ENCODE peak calls at places on chromosomes 1 and 21, in seven cellular contexts. C is mammary epithelial cell, T is fibroblast of the aortic adventitia, I is neuronal stem cell, Q is astrocyte of the cerebellum, K is BJ, G is pancreas. Y is an unnamed sample.

GRCh38 chr1:112461200-112461871 is 47.4 kb upstream of the WNT2B start:
- DNase-seq in C (peak; percentile 26), T (no peak), I (no peak), Q (no peak), K (no peak), G (no peak), Y (peak; percentile 66)

GRCh38 chr21:40049031-40049958 is 182.1 kb downstream of the PCP4 start:
- DNase-seq in C (peak; percentile 70), T (no peak), I (no peak), Q (peak; percentile 46), K (no peak), G (no peak), Y (no peak)

GRCh38 chr1:150789396-150789795 is 18.7 kb downstream of the CTSK start:
- DNase-seq in C (peak; percentile 28), T (no peak), I (no peak), Q (no peak), K (no peak), G (no peak), Y (no peak)

GRCh38 chr1:26169201-26169600 is 438 bp upstream of the C1orf232 start:
- DNase-seq in C (no peak), T (no peak), I (no peak), Q (no peak), K (no peak), G (no peak), Y (no peak)

GRCh38 chr1:151399890-151400235 is 490 bp downstream of the PSMB4 start:
- DNase-seq in C (peak; percentile 20), T (peak; percentile 29), I (no peak), Q (peak; percentile 6), K (no peak), G (no peak), Y (no peak)

GRCh38 chr1:41367102-41367537 is 5.9 kb downstream of the FOXO6 start:
- DNase-seq in C (no peak), T (no peak), I (no peak), Q (no peak), K (no peak), G (no peak), Y (no peak)

GRCh38 chr1:91871994-91872393 is 14.0 kb downstream of the TGFBR3 start:
- DNase-seq in C (peak; percentile 26), T (peak; percentile 67), I (no peak), Q (no peak), K (no peak), G (no peak), Y (no peak)

GRCh38 chr1:194358208-194358581 is 1171.8 kb upstream of the B3GALT2 start:
- DNase-seq in C (no peak), T (no peak), I (no peak), Q (no peak), K (no peak), G (no peak), Y (no peak)

GRCh38 chr1:210252621-210253041 is 20.0 kb downstream of the SERTAD4 start:
- DNase-seq in C (no peak), T (no peak), I (peak; percentile 41), Q (no peak), K (no peak), G (peak; percentile 65), Y (no peak)
- H3K4me3 ChIP-seq in C (no peak overlapping the region), T (no peak overlapping the region), I (peak overlapping the region; percentile 0), Q (no peak overlapping the region), K (no peak overlapping the region), G (no peak overlapping the region), Y (no peak overlapping the region)

DNA sequence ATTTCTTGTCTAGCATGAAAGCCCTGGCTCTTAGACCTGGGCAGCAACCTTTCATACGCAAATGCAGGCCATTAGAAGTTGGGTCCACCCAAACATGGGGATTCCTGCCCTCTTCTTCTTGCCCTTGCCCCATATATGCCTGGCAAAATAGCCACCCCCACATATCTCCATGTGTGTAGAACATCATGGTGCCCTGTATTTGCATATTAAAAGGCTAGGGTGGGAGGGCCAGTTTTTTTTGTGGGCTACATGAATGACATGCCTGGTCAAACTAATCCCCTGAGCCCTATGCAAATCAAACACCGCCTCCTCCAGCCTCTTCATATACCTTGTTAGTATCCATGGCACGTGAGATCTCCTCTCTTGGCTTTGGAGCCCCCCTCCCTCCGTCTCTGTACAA is 24.7 kb downstream of the MFSD2A start:
- DNase-seq in C (no peak), T (no peak), I (no peak), Q (no peak), K (no peak), G (no peak), Y (no peak)
- H3K4me3 ChIP-seq in C (no peak overlapping the region), T (no peak overlapping the region), I (no peak overlapping the region), Q (no peak overlapping the region), K (no peak overlapping the region), G (no peak overlapping the region), Y (no peak overlapping the region)

DNA sequence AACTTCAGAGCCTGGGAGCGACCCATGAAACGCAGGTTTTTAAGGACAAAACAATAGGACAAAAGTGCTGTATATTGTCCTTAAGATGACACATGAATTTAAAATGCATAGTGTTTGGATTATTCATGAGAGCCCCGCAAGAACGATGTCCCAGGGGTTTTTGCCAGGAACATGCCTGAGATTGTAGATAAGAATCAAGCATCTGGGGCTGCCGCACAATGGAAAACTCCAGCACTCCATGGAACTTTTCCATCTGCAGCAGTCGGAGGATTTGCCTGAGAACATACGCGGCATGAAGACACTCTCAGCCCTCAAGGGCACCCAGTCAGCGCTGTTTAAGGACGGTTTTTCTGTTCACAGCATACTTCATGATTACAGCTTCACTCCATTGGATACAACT is 5.3 kb upstream of the ERG start:
- DNase-seq in C (peak; percentile 52), T (peak; percentile 85), I (no peak), Q (peak; percentile 58), K (peak; percentile 56), G (no peak), Y (no peak)
- H3K4me3 ChIP-seq in C (peak overlapping the region; percentile 24), T (no peak overlapping the region), I (no peak overlapping the region), Q (no peak overlapping the region), K (no peak overlapping the region), G (no peak overlapping the region), Y (no peak overlapping the region)

DNA sequence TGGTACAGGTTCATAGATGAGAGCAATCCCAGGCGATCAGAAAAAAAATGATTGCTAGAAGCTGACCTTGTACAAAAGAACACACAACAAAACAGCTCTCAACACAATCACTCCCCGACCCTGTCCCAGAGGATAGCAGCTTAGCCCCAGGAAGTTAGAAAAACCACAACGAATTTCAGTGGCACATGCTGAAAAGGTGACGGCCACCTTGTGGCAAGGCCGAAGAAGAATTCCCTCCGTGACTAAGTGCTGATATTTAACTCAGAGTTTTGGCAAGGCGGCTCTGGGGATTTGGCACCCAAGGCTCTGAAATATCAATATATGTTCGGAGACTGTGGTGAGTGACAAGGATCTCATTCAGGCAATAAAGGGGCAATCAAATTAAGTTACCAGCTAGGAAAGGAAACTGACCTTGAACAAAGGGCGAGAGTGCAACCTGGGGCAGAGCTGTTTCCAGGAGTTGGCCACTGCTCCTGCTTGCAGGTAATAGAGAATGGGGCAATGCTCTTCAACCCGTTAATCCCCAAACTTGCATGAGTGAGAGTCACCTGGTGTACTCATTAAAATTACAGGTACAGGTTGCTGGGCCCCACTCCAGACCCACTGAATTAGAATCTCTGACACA is 96.2 kb downstream of the BEND5 start:
- DNase-seq in C (no peak), T (no peak), I (no peak), Q (no peak), K (no peak), G (no peak), Y (no peak)
- H3K4me3 ChIP-seq in C (no peak overlapping the region), T (no peak overlapping the region), I (no peak overlapping the region), Q (no peak overlapping the region), K (no peak overlapping the region), G (no peak overlapping the region), Y (no peak overlapping the region)

DNA sequence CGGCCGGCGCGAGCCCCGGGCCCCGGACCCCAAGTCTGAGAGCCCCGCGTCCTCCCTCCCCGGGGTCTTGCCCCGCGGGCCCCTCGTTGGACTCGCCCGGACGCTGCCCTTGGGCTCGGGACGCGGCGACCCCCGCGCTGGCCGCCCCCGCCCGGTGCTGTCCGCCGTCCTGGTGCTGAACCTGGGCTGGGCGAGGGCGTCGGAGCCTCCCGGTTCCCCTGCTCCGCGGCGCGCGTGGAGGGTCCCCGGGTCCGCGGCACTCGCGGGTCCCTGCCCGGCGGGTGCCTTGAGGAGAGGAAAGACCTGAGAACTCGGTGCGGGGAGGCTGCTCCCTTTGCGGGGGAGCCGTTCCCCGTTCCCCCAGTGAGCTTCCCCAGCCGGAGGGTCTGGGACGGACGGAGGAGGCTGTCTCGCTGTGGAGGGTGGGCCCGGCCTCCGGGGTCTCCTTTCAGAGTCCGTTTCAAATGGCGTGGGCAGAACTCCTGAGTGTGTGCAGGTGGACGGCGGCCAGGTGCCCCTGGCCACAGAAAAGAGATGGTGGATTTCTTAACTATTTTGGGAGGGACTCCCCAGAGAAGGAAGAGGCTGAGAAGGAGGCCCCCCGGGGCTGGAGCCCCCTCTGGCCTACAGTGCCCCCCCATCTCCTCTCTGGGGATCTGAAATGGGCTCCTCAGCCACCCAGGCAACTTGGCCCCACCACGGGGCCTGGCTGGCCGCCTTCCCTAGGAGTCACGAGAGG is 595 bp downstream of the GABRD start:
- DNase-seq in C (no peak), T (no peak), I (peak; percentile 61), Q (no peak), K (no peak), G (peak; percentile 73), Y (no peak)
- H3K4me3 ChIP-seq in C (no peak overlapping the region), T (no peak overlapping the region), I (no peak overlapping the region), Q (no peak overlapping the region), K (no peak overlapping the region), G (peak overlapping the region; percentile 41), Y (no peak overlapping the region)

GRCh38 chr1:246308533-246309075 is 198.5 kb downstream of the SMYD3 start:
- DNase-seq in C (no peak), T (no peak), I (no peak), Q (no peak), K (no peak), G (no peak), Y (no peak)

GRCh38 chr1:246311461-246311860 is 195.6 kb downstream of the SMYD3 start:
- DNase-seq in C (no peak), T (no peak), I (no peak), Q (no peak), K (no peak), G (no peak), Y (no peak)

GRCh38 chr1:246304468-246305259 is 202.4 kb downstream of the SMYD3 start:
- DNase-seq in C (no peak), T (no peak), I (no peak), Q (no peak), K (no peak), G (no peak), Y (no peak)

GRCh38 chr1:246306415-246307037 is 200.6 kb downstream of the SMYD3 start:
- DNase-seq in C (no peak), T (no peak), I (no peak), Q (no peak), K (no peak), G (no peak), Y (peak; percentile 95)

DNA sequence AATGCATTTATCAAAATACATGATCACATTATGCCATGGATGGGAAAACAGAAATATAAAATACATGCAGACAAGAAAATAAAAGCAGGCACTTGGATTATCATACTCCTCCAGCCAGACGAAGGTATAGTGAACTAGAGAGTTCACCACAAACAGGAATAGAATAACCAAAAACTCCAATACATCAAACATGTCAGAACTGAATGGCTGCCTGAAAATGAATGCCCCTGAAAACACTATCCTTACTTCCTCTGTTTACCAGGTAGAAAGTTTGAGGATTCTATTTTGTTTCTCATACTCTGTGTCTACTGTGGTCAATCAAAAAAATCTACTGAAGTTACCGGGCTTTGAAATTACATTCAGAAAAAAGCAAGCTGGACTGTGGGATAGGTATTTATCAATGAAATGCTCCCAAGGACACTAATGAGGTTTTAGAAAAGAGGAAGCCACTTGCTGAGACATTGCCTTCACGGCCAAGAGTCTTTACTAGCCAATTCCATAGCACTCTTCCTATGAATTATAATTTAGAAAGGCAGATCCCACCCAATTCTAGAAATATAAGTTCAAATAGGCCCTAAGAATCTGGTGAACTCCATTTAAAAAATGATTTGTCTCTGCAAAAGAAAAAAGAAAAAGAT is 197.7 kb downstream of the SMYD3 start:
- DNase-seq in C (no peak), T (no peak), I (no peak), Q (no peak), K (no peak), G (no peak), Y (no peak)
- H3K4me3 ChIP-seq in C (no peak overlapping the region), T (no peak overlapping the region), I (no peak overlapping the region), Q (no peak overlapping the region), K (no peak overlapping the region), G (no peak overlapping the region), Y (no peak overlapping the region)